ENCODE peak calls at places on chromosomes 2 and 18, in four cellular contexts. J, L, T and Q are unnamed samples.

GRCh38 chr2:160245614-160246156 is 45.6 kb upstream of the ITGB6 start:
- DNase-seq in J (no peak), L (no peak), T (no peak), Q (no peak)

GRCh38 chr2:105184420-105184819 is 57.1 kb upstream of the GPR45 start:
- DNase-seq in J (no peak), L (peak; percentile 29), T (no peak), Q (no peak)

GRCh38 chr2:151258121-151258520 is 3.5 kb downstream of the RBM43 start:
- DNase-seq in J (no peak), L (no peak), T (no peak), Q (no peak)

GRCh38 chr2:221153226-221153625 is 418.9 kb downstream of the EPHA4 start:
- DNase-seq in J (no peak), L (no peak), T (no peak), Q (no peak)

GRCh38 chr2:190636362-190636761 is 12.5 kb upstream of the NAB1 start:
- DNase-seq in J (no peak), L (no peak), T (no peak), Q (no peak)

GRCh38 chr2:72289283-72289682 is 141.6 kb upstream of the CYP26B1 start:
- DNase-seq in J (no peak), L (no peak), T (no peak), Q (no peak)

GRCh38 chr2:128309341-128310093 is 9.2 kb downstream of the HS6ST1 start:
- DNase-seq in J (peak; percentile 73), L (peak; percentile 97), T (no peak), Q (peak; percentile 77)

GRCh38 chr2:60468390-60469085 is 84.9 kb downstream of the BCL11A start:
- DNase-seq in J (no peak), L (no peak), T (no peak), Q (no peak)

GRCh38 chr2:234287650-234288049 is 209.2 kb downstream of the ARL4C start:
- DNase-seq in J (no peak), L (no peak), T (no peak), Q (no peak)

GRCh38 chr2:105438104-105438929 is 39.5 kb upstream of the FHL2 start:
- DNase-seq in J (peak; percentile 58), L (no peak), T (no peak), Q (peak; percentile 83)

GRCh38 chr2:6929196-6929874 is 12.1 kb downstream of the RNF144A start:
- DNase-seq in J (no peak), L (no peak), T (no peak), Q (no peak)

GRCh38 chr2:205405194-205405593 is 277.1 kb upstream of the NRP2 start:
- DNase-seq in J (no peak), L (no peak), T (no peak), Q (no peak)

GRCh38 chr2:224151680-224152310 is 112.7 kb upstream of the SERPINE2 start:
- DNase-seq in J (peak; percentile 16), L (no peak), T (no peak), Q (no peak)

GRCh38 chr2:28717339-28717758 is 34.3 kb upstream of the PPP1CB start:
- DNase-seq in J (no peak), L (peak; percentile 23), T (no peak), Q (no peak)

GRCh38 chr2:216687646-216688045 is 7.7 kb downstream of the IGFBP5 start:
- DNase-seq in J (peak; percentile 56), L (peak; percentile 13), T (no peak), Q (no peak)

GRCh38 chr2:64713686-64714085 is 60.0 kb upstream of the SERTAD2 start:
- DNase-seq in J (no peak), L (no peak), T (no peak), Q (no peak)

GRCh38 chr2:5111581-5111980 is 580.6 kb upstream of the SOX11 start:
- DNase-seq in J (no peak), L (no peak), T (no peak), Q (peak; percentile 52)

GRCh38 chr2:134207589-134208209 is 46.2 kb upstream of the MGAT5 start:
- DNase-seq in J (peak; percentile 50), L (peak; percentile 48), T (no peak), Q (peak; percentile 44)

GRCh38 chr2:73339171-73339678 is 45.9 kb upstream of the EGR4 start:
- DNase-seq in J (no peak), L (no peak), T (no peak), Q (peak; percentile 23)

GRCh38 chr2:68909793-68910674 is 38.8 kb upstream of the BMP10 start:
- DNase-seq in J (peak; percentile 70), L (peak; percentile 58), T (peak; percentile 40), Q (peak; percentile 70)

GRCh38 chr18:77162580-77162979 is 30.0 kb upstream of the MBP start:
- DNase-seq in J (no peak), L (no peak), T (no peak), Q (no peak)

GRCh38 chr2:62660087-62660486 is 45.4 kb upstream of the EHBP1 start:
- DNase-seq in J (no peak), L (no peak), T (peak; percentile 48), Q (no peak)

GRCh38 chr2:212905640-212906201 is 245.7 kb downstream of the IKZF2 start:
- DNase-seq in J (no peak), L (no peak), T (no peak), Q (no peak)

GRCh38 chr2:89763581-89764485 is 1072.4 kb downstream of the RPIA start:
- DNase-seq in J (no peak), L (no peak), T (no peak), Q (peak; percentile 12)

GRCh38 chr18:9091066-9091476 is 11.4 kb upstream of the NDUFV2 start:
- DNase-seq in J (no peak), L (no peak), T (no peak), Q (no peak)

GRCh38 chr2:120036145-120036544 is 23.3 kb downstream of the EPB41L5 start:
- DNase-seq in J (no peak), L (no peak), T (no peak), Q (no peak)

GRCh38 chr2:27303093-27304025 is 4.9 kb downstream of the UCN start:
- DNase-seq in J (peak; percentile 80), L (peak; percentile 86), T (no peak), Q (peak; percentile 85)

GRCh38 chr2:79124907-79125720 is 4.8 kb downstream of the REG1A start:
- DNase-seq in J (no peak), L (no peak), T (no peak), Q (no peak)

GRCh38 chr2:132977812-132978529 is 308.0 kb upstream of the LYPD1 start:
- DNase-seq in J (no peak), L (no peak), T (no peak), Q (no peak)

GRCh38 chr2:215521031-215521430 is 85.2 kb upstream of the FN1 start:
- DNase-seq in J (no peak), L (no peak), T (no peak), Q (no peak)

GRCh38 chr18:54774423-54774822 is 53.9 kb upstream of the RAB27B start:
- DNase-seq in J (no peak), L (no peak), T (no peak), Q (no peak)

GRCh38 chr2:99974966-99975365 is 167.4 kb downstream of the AFF3 start:
- DNase-seq in J (no peak), L (no peak), T (no peak), Q (no peak)

GRCh38 chr2:45681675-45682074 is 30.2 kb downstream of the PRKCE start:
- DNase-seq in J (no peak), L (peak; percentile 13), T (no peak), Q (peak; percentile 34)

GRCh38 chr2:109368798-109369197 is 239.8 kb downstream of the SH3RF3 start:
- DNase-seq in J (no peak), L (no peak), T (no peak), Q (no peak)
- TF ChIP-seq NFIC in J (no peak), L (no peak), T (no peak), Q (no peak)

DNA sequence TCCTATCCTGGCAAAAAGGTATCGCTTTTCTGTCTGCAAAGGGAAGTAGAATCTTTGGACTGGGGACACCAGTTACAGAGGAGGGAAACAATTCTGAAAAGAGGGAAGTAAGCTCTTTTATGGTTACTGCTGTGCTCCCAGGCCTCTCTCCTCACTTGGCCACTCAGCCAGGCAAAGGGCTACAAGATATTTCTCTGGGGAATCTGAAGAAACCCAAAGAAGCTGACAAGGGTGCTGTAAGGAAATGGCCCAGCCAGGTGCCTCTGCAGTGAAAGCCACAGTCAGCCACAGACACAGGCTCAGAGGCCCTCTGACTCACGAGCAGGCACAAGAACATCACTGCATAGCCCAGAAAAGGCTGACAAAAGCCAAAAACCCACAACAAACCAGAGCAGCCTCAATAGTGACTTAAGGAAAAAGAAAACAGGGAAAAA is 5.8 kb downstream of the HDLBP start:
- DNase-seq in J (no peak), L (no peak), T (peak; percentile 74), Q (no peak)
- TF ChIP-seq NFIC in J (no peak), L (no peak), T (no peak), Q (no peak)

GRCh38 chr2:96878171-96878570 is 8.3 kb upstream of the SEMA4C start:
- DNase-seq in J (no peak), L (no peak), T (no peak), Q (no peak)
- TF ChIP-seq NFIC in J (no peak), L (no peak), T (no peak), Q (no peak)

GRCh38 chr2:180071797-180072196 is 64.7 kb upstream of the CWC22 start:
- DNase-seq in J (no peak), L (no peak), T (no peak), Q (no peak)

GRCh38 chr2:180075763-180076362 is 68.8 kb upstream of the CWC22 start:
- DNase-seq in J (no peak), L (no peak), T (no peak), Q (no peak)

GRCh38 chr2:180077295-180077906 is 70.3 kb upstream of the CWC22 start:
- DNase-seq in J (peak; percentile 13), L (peak; percentile 5), T (no peak), Q (peak; percentile 24)
- TF ChIP-seq NFIC in J (no peak), L (no peak), T (no peak), Q (no peak)

GRCh38 chr18:23317975-23318675 is 135.0 kb upstream of the RIOK3 start:
- DNase-seq in J (no peak), L (no peak), T (no peak), Q (no peak)
- TF ChIP-seq NFIC in J (no peak), L (no peak), T (no peak), Q (no peak)

GRCh38 chr2:196080526-196080925 is 11.9 kb upstream of the DNAH7 start:
- DNase-seq in J (no peak), L (no peak), T (no peak), Q (no peak)
- TF ChIP-seq NFIC in J (no peak), L (no peak), T (no peak), Q (no peak)

GRCh38 chr2:44170337-44170736 is 1.7 kb downstream of the PPM1B start:
- DNase-seq in J (no peak), L (peak; percentile 20), T (no peak), Q (no peak)
- TF ChIP-seq NFIC in J (no peak), L (no peak), T (no peak), Q (no peak)

GRCh38 chr18:45412577-45412976 is 202.7 kb upstream of the SLC14A2 start:
- DNase-seq in J (no peak), L (no peak), T (peak; percentile 1), Q (no peak)

GRCh38 chr18:45417392-45417791 is 197.9 kb upstream of the SLC14A2 start:
- DNase-seq in J (no peak), L (no peak), T (no peak), Q (no peak)

GRCh38 chr18:45413180-45413836 is 202.0 kb upstream of the SLC14A2 start:
- DNase-seq in J (no peak), L (no peak), T (no peak), Q (no peak)

GRCh38 chr18:45416168-45416567 is 199.1 kb upstream of the SLC14A2 start:
- DNase-seq in J (no peak), L (no peak), T (no peak), Q (peak; percentile 57)

GRCh38 chr18:45415614-45416013 is 199.7 kb upstream of the SLC14A2 start:
- DNase-seq in J (no peak), L (no peak), T (no peak), Q (no peak)
- TF ChIP-seq NFIC in J (no peak), L (no peak), T (no peak), Q (no peak)